ENCODE peak calls at places on chromosomes 5 and 9, in six cellular contexts. E, W, U, J, P and T are unnamed samples.

GRCh38 chr5:130995851-130996250 is 169.2 kb downstream of the HINT1 start:
- DNase-seq in E (no peak), W (no peak), U (no peak), J (no peak), P (no peak), T (no peak)

GRCh38 chr9:80664327-80665210 is 1024.8 kb downstream of the TLE1 start:
- DNase-seq in E (no peak), W (no peak), U (no peak), J (no peak), P (no peak), T (no peak)

GRCh38 chr5:65808261-65808741 is 86.3 kb downstream of the NLN start:
- DNase-seq in E (no peak), W (no peak), U (no peak), J (no peak), P (peak), T (no peak)

GRCh38 chr9:2655411-2655901 is 33.9 kb downstream of the VLDLR start:
- DNase-seq in E (no peak), W (no peak), U (no peak), J (peak), P (peak), T (no peak)

GRCh38 chr9:69671291-69671903 is 774 bp downstream of the APBA1 start:
- DNase-seq in E (no peak), W (peak), U (no peak), J (no peak), P (no peak), T (no peak)

GRCh38 chr5:132134384-132134783 is 60.8 kb downstream of the CSF2 start:
- DNase-seq in E (no peak), W (no peak), U (no peak), J (peak), P (peak), T (no peak)

GRCh38 chr5:135239461-135240282 is 159.4 kb downstream of the MACROH2A1 start:
- DNase-seq in E (no peak), W (no peak), U (no peak), J (no peak), P (peak), T (peak)

GRCh38 chr9:134564431-134565170 is 77.0 kb upstream of the COL5A1 start:
- DNase-seq in E (no peak), W (no peak), U (no peak), J (no peak), P (peak), T (no peak)

GRCh38 chr9:89007041-89007440 is 15.8 kb downstream of the S1PR3 start:
- DNase-seq in E (no peak), W (no peak), U (no peak), J (no peak), P (no peak), T (no peak)

GRCh38 chr5:43627028-43627427 is 24.0 kb downstream of the NNT start:
- DNase-seq in E (no peak), W (no peak), U (peak), J (peak), P (peak), T (no peak)

GRCh38 chr5:160339406-160340140 is 27.2 kb upstream of the CCNJL start:
- DNase-seq in E (no peak), W (peak), U (no peak), J (no peak), P (peak), T (no peak)

GRCh38 chr5:17794201-17794600 is 159.9 kb downstream of the TAF11L14 start:
- DNase-seq in E (no peak), W (no peak), U (no peak), J (no peak), P (no peak), T (no peak)

GRCh38 chr9:91522496-91522895 is 98.9 kb upstream of the NFIL3 start:
- DNase-seq in E (no peak), W (no peak), U (no peak), J (no peak), P (no peak), T (no peak)

GRCh38 chr5:71880531-71880930 is 161.5 kb downstream of the CARTPT start:
- DNase-seq in E (no peak), W (no peak), U (no peak), J (no peak), P (no peak), T (no peak)

GRCh38 chr5:147756566-147756965 is 26.0 kb downstream of the JAKMIP2 start:
- DNase-seq in E (no peak), W (no peak), U (no peak), J (no peak), P (no peak), T (no peak)

GRCh38 chr5:91848453-91848852 is 465.3 kb upstream of the ARRDC3 start:
- DNase-seq in E (no peak), W (no peak), U (no peak), J (no peak), P (peak), T (no peak)

GRCh38 chr5:52269853-52270252 is 517.9 kb upstream of the ITGA1 start:
- DNase-seq in E (no peak), W (no peak), U (no peak), J (no peak), P (no peak), T (no peak)

GRCh38 chr9:94623253-94623652 is 16.1 kb downstream of the FBP1 start:
- DNase-seq in E (no peak), W (no peak), U (peak), J (peak), P (peak), T (peak)